ENCODE peak calls at places on chromosome 22, in ten cellular contexts. One of them, this sample, is unnamed.

GRCh38 chr22:34111210-34111824 is 191.0 kb upstream of the LARGE1 start:
- DNase-seq in CD8-positive, alpha-beta memory T cell: peak; percentile 1
- DNase-seq in HCT116: no peak
- DNase-seq in Karpas-422: peak; percentile 72
- DNase-seq in adrenal gland: peak; percentile 44
- DNase-seq in naive thymus-derived CD4-positive, alpha-beta T cell: no peak
- DNase-seq in neuronal stem cell: peak; percentile 20
- DNase-seq in substantia nigra: peak; percentile 1
- DNase-seq in CD8-positive, alpha-beta T cell: no peak
- DNase-seq in H9: peak; percentile 64
- DNase-seq in this sample: no peak

GRCh38 chr22:49350441-49351121 is 477.1 kb downstream of the BRD1 start:
- DNase-seq in CD8-positive, alpha-beta memory T cell: no peak
- DNase-seq in HCT116: no peak
- DNase-seq in Karpas-422: peak; percentile 79
- DNase-seq in adrenal gland: no peak
- DNase-seq in naive thymus-derived CD4-positive, alpha-beta T cell: no peak
- DNase-seq in neuronal stem cell: no peak
- DNase-seq in substantia nigra: no peak
- DNase-seq in CD8-positive, alpha-beta T cell: no peak
- DNase-seq in H9: peak; percentile 14
- DNase-seq in this sample: no peak

GRCh38 chr22:20406686-20407408 is 12.9 kb downstream of the ZNF74 start:
- DNase-seq in CD8-positive, alpha-beta memory T cell: no peak
- DNase-seq in HCT116: no peak
- DNase-seq in Karpas-422: no peak
- DNase-seq in adrenal gland: no peak
- DNase-seq in naive thymus-derived CD4-positive, alpha-beta T cell: no peak
- DNase-seq in neuronal stem cell: no peak
- DNase-seq in substantia nigra: no peak
- DNase-seq in CD8-positive, alpha-beta T cell: no peak
- DNase-seq in H9: no peak
- DNase-seq in this sample: no peak

GRCh38 chr22:21100149-21101032 is 54.6 kb downstream of the LRRC74B start:
- DNase-seq in CD8-positive, alpha-beta memory T cell: no peak
- DNase-seq in HCT116: no peak
- DNase-seq in Karpas-422: no peak
- DNase-seq in adrenal gland: no peak
- DNase-seq in naive thymus-derived CD4-positive, alpha-beta T cell: no peak
- DNase-seq in neuronal stem cell: no peak
- DNase-seq in substantia nigra: no peak
- DNase-seq in CD8-positive, alpha-beta T cell: no peak
- DNase-seq in H9: no peak
- DNase-seq in this sample: no peak

GRCh38 chr22:46280999-46281623 is 13.3 kb downstream of the TTC38 start:
- DNase-seq in CD8-positive, alpha-beta memory T cell: no peak
- DNase-seq in HCT116: no peak
- DNase-seq in Karpas-422: no peak
- DNase-seq in adrenal gland: peak; percentile 46
- DNase-seq in naive thymus-derived CD4-positive, alpha-beta T cell: no peak
- DNase-seq in neuronal stem cell: no peak
- DNase-seq in substantia nigra: peak; percentile 48
- DNase-seq in CD8-positive, alpha-beta T cell: no peak
- DNase-seq in H9: peak; percentile 45
- DNase-seq in this sample: no peak

GRCh38 chr22:47245286-47245685 is 482.8 kb downstream of the TBC1D22A start:
- DNase-seq in CD8-positive, alpha-beta memory T cell: no peak
- DNase-seq in HCT116: no peak
- DNase-seq in Karpas-422: no peak
- DNase-seq in adrenal gland: no peak
- DNase-seq in naive thymus-derived CD4-positive, alpha-beta T cell: no peak
- DNase-seq in neuronal stem cell: no peak
- DNase-seq in substantia nigra: no peak
- DNase-seq in CD8-positive, alpha-beta T cell: no peak
- DNase-seq in H9: no peak
- DNase-seq in this sample: no peak

GRCh38 chr22:33906475-33906874 is 13.8 kb downstream of the LARGE1 start:
- DNase-seq in CD8-positive, alpha-beta memory T cell: no peak
- DNase-seq in HCT116: no peak
- DNase-seq in Karpas-422: no peak
- DNase-seq in adrenal gland: no peak
- DNase-seq in naive thymus-derived CD4-positive, alpha-beta T cell: no peak
- DNase-seq in neuronal stem cell: no peak
- DNase-seq in substantia nigra: no peak
- DNase-seq in CD8-positive, alpha-beta T cell: no peak
- DNase-seq in H9: no peak
- DNase-seq in this sample: no peak

GRCh38 chr22:49915610-49916009 is 2.6 kb downstream of the ALG12 start:
- DNase-seq in CD8-positive, alpha-beta memory T cell: no peak
- DNase-seq in HCT116: no peak
- DNase-seq in Karpas-422: no peak
- DNase-seq in adrenal gland: no peak
- DNase-seq in naive thymus-derived CD4-positive, alpha-beta T cell: no peak
- DNase-seq in neuronal stem cell: no peak
- DNase-seq in substantia nigra: no peak
- DNase-seq in CD8-positive, alpha-beta T cell: no peak
- DNase-seq in H9: no peak
- DNase-seq in this sample: no peak

GRCh38 chr22:49947296-49947622 is 13.3 kb upstream of the PIM3 start:
- DNase-seq in CD8-positive, alpha-beta memory T cell: no peak
- DNase-seq in HCT116: no peak
- DNase-seq in Karpas-422: no peak
- DNase-seq in adrenal gland: no peak
- DNase-seq in naive thymus-derived CD4-positive, alpha-beta T cell: no peak
- DNase-seq in neuronal stem cell: no peak
- DNase-seq in substantia nigra: no peak
- DNase-seq in CD8-positive, alpha-beta T cell: no peak
- DNase-seq in H9: no peak
- DNase-seq in this sample: no peak

GRCh38 chr22:45125198-45125597 is 38.5 kb upstream of the NUP50 start:
- DNase-seq in CD8-positive, alpha-beta memory T cell: no peak
- DNase-seq in HCT116: no peak
- DNase-seq in Karpas-422: no peak
- DNase-seq in adrenal gland: no peak
- DNase-seq in naive thymus-derived CD4-positive, alpha-beta T cell: no peak
- DNase-seq in neuronal stem cell: no peak
- DNase-seq in substantia nigra: no peak
- DNase-seq in CD8-positive, alpha-beta T cell: no peak
- DNase-seq in H9: no peak
- DNase-seq in this sample: no peak
- H3K27ac ChIP-seq in CD8-positive, alpha-beta memory T cell: no peak overlapping the region
- H3K27ac ChIP-seq in HCT116: no peak overlapping the region
- H3K27ac ChIP-seq in Karpas-422: no peak overlapping the region
- H3K27ac ChIP-seq in adrenal gland: no peak overlapping the region
- H3K27ac ChIP-seq in naive thymus-derived CD4-positive, alpha-beta T cell: no peak overlapping the region
- H3K27ac ChIP-seq in neuronal stem cell: no peak overlapping the region
- H3K27ac ChIP-seq in substantia nigra: no peak overlapping the region
- H3K27ac ChIP-seq in CD8-positive, alpha-beta T cell: no peak overlapping the region
- H3K27ac ChIP-seq in H9: no peak overlapping the region
- H3K27ac ChIP-seq in this sample: no peak overlapping the region

DNA sequence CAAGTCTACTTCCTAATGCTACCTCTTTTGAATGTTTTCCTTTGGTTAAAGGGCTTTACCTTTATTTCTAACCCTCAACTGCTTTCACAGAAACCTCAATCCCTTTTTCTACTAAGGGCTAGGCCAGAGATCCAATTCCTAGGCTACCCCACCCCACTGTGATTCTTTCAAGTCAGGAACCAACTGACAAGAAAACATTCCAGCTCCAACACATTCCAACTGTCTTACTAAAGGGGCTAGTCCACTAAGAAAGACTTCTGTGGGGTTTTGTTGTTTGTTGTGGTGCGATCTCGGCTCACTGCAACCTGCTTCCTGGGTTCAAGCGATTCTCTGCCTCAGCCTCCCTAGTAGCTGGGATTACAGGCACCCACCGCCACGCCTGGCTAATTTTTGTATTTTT is 151.3 kb downstream of the APOL5 start:
- DNase-seq in CD8-positive, alpha-beta memory T cell: no peak
- DNase-seq in HCT116: no peak
- DNase-seq in Karpas-422: no peak
- DNase-seq in adrenal gland: no peak
- DNase-seq in naive thymus-derived CD4-positive, alpha-beta T cell: no peak
- DNase-seq in neuronal stem cell: peak; percentile 11
- DNase-seq in substantia nigra: no peak
- DNase-seq in CD8-positive, alpha-beta T cell: no peak
- DNase-seq in H9: no peak
- DNase-seq in this sample: no peak
- H3K27ac ChIP-seq in CD8-positive, alpha-beta memory T cell: no peak overlapping the region
- H3K27ac ChIP-seq in HCT116: peak overlapping the region; percentile 5
- H3K27ac ChIP-seq in Karpas-422: no peak overlapping the region
- H3K27ac ChIP-seq in adrenal gland: no peak overlapping the region
- H3K27ac ChIP-seq in naive thymus-derived CD4-positive, alpha-beta T cell: no peak overlapping the region
- H3K27ac ChIP-seq in neuronal stem cell: peak overlapping the region; percentile 43
- H3K27ac ChIP-seq in substantia nigra: no peak overlapping the region
- H3K27ac ChIP-seq in CD8-positive, alpha-beta T cell: no peak overlapping the region
- H3K27ac ChIP-seq in H9: no peak overlapping the region
- H3K27ac ChIP-seq in this sample: no peak overlapping the region

GRCh38 chr22:32826537-32826936 is 25.0 kb downstream of the TIMP3 start:
- DNase-seq in CD8-positive, alpha-beta memory T cell: no peak
- DNase-seq in HCT116: no peak
- DNase-seq in Karpas-422: no peak
- DNase-seq in adrenal gland: no peak
- DNase-seq in naive thymus-derived CD4-positive, alpha-beta T cell: no peak
- DNase-seq in neuronal stem cell: no peak
- DNase-seq in substantia nigra: no peak
- DNase-seq in CD8-positive, alpha-beta T cell: no peak
- DNase-seq in H9: no peak
- DNase-seq in this sample: no peak

GRCh38 chr22:32828561-32828960 is 27.1 kb downstream of the TIMP3 start:
- DNase-seq in CD8-positive, alpha-beta memory T cell: no peak
- DNase-seq in HCT116: no peak
- DNase-seq in Karpas-422: no peak
- DNase-seq in adrenal gland: no peak
- DNase-seq in naive thymus-derived CD4-positive, alpha-beta T cell: no peak
- DNase-seq in neuronal stem cell: no peak
- DNase-seq in substantia nigra: no peak
- DNase-seq in CD8-positive, alpha-beta T cell: no peak
- DNase-seq in H9: no peak
- DNase-seq in this sample: no peak

GRCh38 chr22:32828150-32828549 is 26.6 kb downstream of the TIMP3 start:
- DNase-seq in CD8-positive, alpha-beta memory T cell: no peak
- DNase-seq in HCT116: no peak
- DNase-seq in Karpas-422: no peak
- DNase-seq in adrenal gland: no peak
- DNase-seq in naive thymus-derived CD4-positive, alpha-beta T cell: no peak
- DNase-seq in neuronal stem cell: no peak
- DNase-seq in substantia nigra: no peak
- DNase-seq in CD8-positive, alpha-beta T cell: no peak
- DNase-seq in H9: no peak
- DNase-seq in this sample: no peak

GRCh38 chr22:32829451-32829851 is 27.9 kb downstream of the TIMP3 start:
- DNase-seq in CD8-positive, alpha-beta memory T cell: no peak
- DNase-seq in HCT116: no peak
- DNase-seq in Karpas-422: no peak
- DNase-seq in adrenal gland: no peak
- DNase-seq in naive thymus-derived CD4-positive, alpha-beta T cell: no peak
- DNase-seq in neuronal stem cell: no peak
- DNase-seq in substantia nigra: no peak
- DNase-seq in CD8-positive, alpha-beta T cell: no peak
- DNase-seq in H9: no peak
- DNase-seq in this sample: peak; percentile 45

DNA sequence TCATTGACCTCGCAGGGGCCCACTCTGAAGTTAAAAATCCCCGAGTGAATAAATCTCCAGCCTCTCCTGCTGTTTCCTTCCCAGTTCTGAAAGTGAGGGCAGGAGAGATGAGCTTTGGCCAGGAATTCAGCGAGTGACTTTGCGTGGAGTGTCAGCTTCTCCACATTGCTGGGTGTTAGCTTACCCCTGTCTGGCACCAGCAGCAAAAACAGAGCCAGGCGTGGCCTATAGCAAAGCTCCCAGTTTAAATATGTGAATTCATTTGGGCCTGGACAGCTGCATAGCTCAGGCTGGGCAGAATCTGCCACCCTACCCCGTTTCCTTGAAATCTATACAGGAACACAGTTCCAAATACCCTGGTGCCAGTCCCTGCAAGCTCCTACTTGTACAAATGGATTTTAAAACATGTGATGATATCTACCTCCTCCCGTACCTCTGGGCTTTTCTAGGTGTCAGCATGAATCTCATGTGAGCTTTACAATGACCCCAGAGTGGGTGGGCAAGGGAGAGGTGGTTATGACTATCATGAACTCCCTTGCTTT is 25.6 kb downstream of the TIMP3 start:
- DNase-seq in CD8-positive, alpha-beta memory T cell: no peak
- DNase-seq in HCT116: no peak
- DNase-seq in Karpas-422: no peak
- DNase-seq in adrenal gland: no peak
- DNase-seq in naive thymus-derived CD4-positive, alpha-beta T cell: no peak
- DNase-seq in neuronal stem cell: no peak
- DNase-seq in substantia nigra: no peak
- DNase-seq in CD8-positive, alpha-beta T cell: no peak
- DNase-seq in H9: no peak
- DNase-seq in this sample: no peak
- H3K27ac ChIP-seq in CD8-positive, alpha-beta memory T cell: no peak overlapping the region
- H3K27ac ChIP-seq in HCT116: no peak overlapping the region
- H3K27ac ChIP-seq in Karpas-422: no peak overlapping the region
- H3K27ac ChIP-seq in adrenal gland: peak overlapping the region; percentile 78
- H3K27ac ChIP-seq in naive thymus-derived CD4-positive, alpha-beta T cell: no peak overlapping the region
- H3K27ac ChIP-seq in neuronal stem cell: no peak overlapping the region
- H3K27ac ChIP-seq in substantia nigra: no peak overlapping the region
- H3K27ac ChIP-seq in CD8-positive, alpha-beta T cell: no peak overlapping the region
- H3K27ac ChIP-seq in H9: no peak overlapping the region
- H3K27ac ChIP-seq in this sample: peak overlapping the region; percentile 33

GRCh38 chr22:40328551-40328950 is 17.7 kb upstream of the ADSL start:
- DNase-seq in CD8-positive, alpha-beta memory T cell: no peak
- DNase-seq in HCT116: no peak
- DNase-seq in Karpas-422: no peak
- DNase-seq in adrenal gland: no peak
- DNase-seq in naive thymus-derived CD4-positive, alpha-beta T cell: no peak
- DNase-seq in neuronal stem cell: no peak
- DNase-seq in substantia nigra: no peak
- DNase-seq in CD8-positive, alpha-beta T cell: no peak
- DNase-seq in H9: no peak
- DNase-seq in this sample: no peak

GRCh38 chr22:40329466-40329865 is 16.8 kb upstream of the ADSL start:
- DNase-seq in CD8-positive, alpha-beta memory T cell: no peak
- DNase-seq in HCT116: no peak
- DNase-seq in Karpas-422: no peak
- DNase-seq in adrenal gland: no peak
- DNase-seq in naive thymus-derived CD4-positive, alpha-beta T cell: no peak
- DNase-seq in neuronal stem cell: no peak
- DNase-seq in substantia nigra: no peak
- DNase-seq in CD8-positive, alpha-beta T cell: no peak
- DNase-seq in H9: no peak
- DNase-seq in this sample: no peak

GRCh38 chr22:40325315-40325714 is 21.0 kb upstream of the ADSL start:
- DNase-seq in CD8-positive, alpha-beta memory T cell: peak; percentile 74
- DNase-seq in HCT116: no peak
- DNase-seq in Karpas-422: no peak
- DNase-seq in adrenal gland: no peak
- DNase-seq in naive thymus-derived CD4-positive, alpha-beta T cell: peak; percentile 33
- DNase-seq in neuronal stem cell: no peak
- DNase-seq in substantia nigra: no peak
- DNase-seq in CD8-positive, alpha-beta T cell: peak; percentile 40
- DNase-seq in H9: no peak
- DNase-seq in this sample: no peak

GRCh38 chr22:40329021-40329456 is 17.3 kb upstream of the ADSL start:
- DNase-seq in CD8-positive, alpha-beta memory T cell: no peak
- DNase-seq in HCT116: no peak
- DNase-seq in Karpas-422: no peak
- DNase-seq in adrenal gland: no peak
- DNase-seq in naive thymus-derived CD4-positive, alpha-beta T cell: no peak
- DNase-seq in neuronal stem cell: no peak
- DNase-seq in substantia nigra: no peak
- DNase-seq in CD8-positive, alpha-beta T cell: no peak
- DNase-seq in H9: no peak
- DNase-seq in this sample: no peak

GRCh38 chr22:40326905-40327735 is 19.2 kb upstream of the ADSL start:
- DNase-seq in CD8-positive, alpha-beta memory T cell: peak; percentile 63
- DNase-seq in HCT116: no peak
- DNase-seq in Karpas-422: no peak
- DNase-seq in adrenal gland: no peak
- DNase-seq in naive thymus-derived CD4-positive, alpha-beta T cell: no peak
- DNase-seq in neuronal stem cell: peak; percentile 29
- DNase-seq in substantia nigra: no peak
- DNase-seq in CD8-positive, alpha-beta T cell: no peak
- DNase-seq in H9: peak; percentile 49
- DNase-seq in this sample: no peak
- H3K27ac ChIP-seq in CD8-positive, alpha-beta memory T cell: no peak overlapping the region
- H3K27ac ChIP-seq in HCT116: no peak overlapping the region
- H3K27ac ChIP-seq in Karpas-422: no peak overlapping the region
- H3K27ac ChIP-seq in adrenal gland: peak overlapping the region; percentile 37
- H3K27ac ChIP-seq in naive thymus-derived CD4-positive, alpha-beta T cell: peak overlapping the region; percentile 59
- H3K27ac ChIP-seq in neuronal stem cell: no peak overlapping the region
- H3K27ac ChIP-seq in substantia nigra: peak overlapping the region; percentile 21
- H3K27ac ChIP-seq in CD8-positive, alpha-beta T cell: peak overlapping the region; percentile 9
- H3K27ac ChIP-seq in H9: peak overlapping the region; percentile 29
- H3K27ac ChIP-seq in this sample: no peak overlapping the region